ENCODE peak calls at places on chromosomes 6 and 20, in five cellular contexts. H is neural progenitor cell, G is astrocyte of the cerebellum, W is pancreas, R is lower lobe of right lung. U is an unnamed sample.

GRCh38 chr20:36490191-36490590 is 51.1 kb upstream of the MYL9 start:
- DNase-seq in H (no peak), G (no peak), W (no peak), R (no peak), U (no peak)

GRCh38 chr6:105769987-105770386 is 316.1 kb upstream of the PRDM1 start:
- DNase-seq in H (no peak), G (no peak), W (no peak), R (no peak), U (no peak)

GRCh38 chr6:54846857-54847721 is 518 bp downstream of the FAM83B start:
- DNase-seq in H (peak), G (no peak), W (peak), R (no peak), U (no peak)

GRCh38 chr20:22005535-22005934 is 300.1 kb downstream of the PAX1 start:
- DNase-seq in H (no peak), G (no peak), W (no peak), R (no peak), U (no peak)

GRCh38 chr6:165219629-165220028 is 89.8 kb downstream of the C6orf118 start:
- DNase-seq in H (no peak), G (no peak), W (no peak), R (no peak), U (no peak)

GRCh38 chr6:52993461-52993860 is 1.6 kb downstream of the GSTA4 start:
- DNase-seq in H (no peak), G (no peak), W (no peak), R (no peak), U (no peak)

GRCh38 chr6:85494551-85495337 is 44.9 kb downstream of the NT5E start:
- DNase-seq in H (no peak), G (no peak), W (no peak), R (no peak), U (no peak)

GRCh38 chr20:22502731-22503191 is 81.6 kb downstream of the FOXA2 start:
- DNase-seq in H (peak), G (no peak), W (no peak), R (no peak), U (no peak)

GRCh38 chr6:104642871-104643270 is 216.8 kb downstream of the HACE1 start:
- DNase-seq in H (no peak), G (no peak), W (no peak), R (no peak), U (no peak)

GRCh38 chr6:128710305-128710704 is 172.6 kb upstream of the LAMA2 start:
- DNase-seq in H (no peak), G (no peak), W (no peak), R (no peak), U (no peak)

GRCh38 chr6:163837681-163838431 is 423.3 kb downstream of the QKI start:
- DNase-seq in H (peak), G (no peak), W (no peak), R (no peak), U (no peak)

GRCh38 chr6:19417713-19418112 is 419.5 kb upstream of the ID4 start:
- DNase-seq in H (no peak), G (no peak), W (no peak), R (no peak), U (no peak)

GRCh38 chr20:10414982-10415650 is 18.9 kb downstream of the MKKS start:
- DNase-seq in H (peak), G (no peak), W (no peak), R (no peak), U (no peak)

GRCh38 chr6:113786168-113786567 is 71.0 kb upstream of the MARCKS start:
- DNase-seq in H (no peak), G (no peak), W (no peak), R (no peak), U (no peak)

GRCh38 chr6:136464874-136465273 is 85.3 kb downstream of the MAP7 start:
- DNase-seq in H (no peak), G (no peak), W (no peak), R (no peak), U (no peak)

GRCh38 chr6:119028106-119028505 is 50.4 kb downstream of the FAM184A start:
- DNase-seq in H (peak), G (no peak), W (no peak), R (no peak), U (no peak)

GRCh38 chr6:134077301-134077700 is 24.9 kb upstream of the SLC2A12 start:
- DNase-seq in H (no peak), G (peak), W (no peak), R (no peak), U (no peak)

GRCh38 chr20:4949833-4950178 is 51.5 kb downstream of the SLC23A2 start:
- DNase-seq in H (peak), G (peak), W (no peak), R (no peak), U (no peak)

GRCh38 chr6:149026530-149026942 is 279.7 kb downstream of the UST start:
- DNase-seq in H (peak), G (peak), W (no peak), R (no peak), U (peak)

GRCh38 chr6:150355932-150356331 is 12.9 kb upstream of the IYD start:
- DNase-seq in H (no peak), G (no peak), W (no peak), R (no peak), U (no peak)

GRCh38 chr6:97468981-97469380 is 186.0 kb upstream of the MMS22L start:
- DNase-seq in H (no peak), G (no peak), W (no peak), R (no peak), U (no peak)

GRCh38 chr20:1661542-1662299 is 4.1 kb upstream of the SIRPG start:
- DNase-seq in H (no peak), G (no peak), W (no peak), R (no peak), U (no peak)

GRCh38 chr20:58893355-58894151 is 41.0 kb downstream of the GNAS start:
- DNase-seq in H (no peak), G (no peak), W (no peak), R (no peak), U (no peak)
- H3K4me3 ChIP-seq in H (peak), G (peak), W (peak), R (peak), U (peak)

GRCh38 chr6:22447862-22448261 is 121.5 kb upstream of the HDGFL1 start:
- DNase-seq in H (peak), G (no peak), W (no peak), R (no peak), U (no peak)
- H3K4me3 ChIP-seq in H (peak), G (no peak), W (no peak), R (no peak), U (no peak)

GRCh38 chr6:38146021-38146657 is 326.6 kb downstream of the ZFAND3 start:
- DNase-seq in H (no peak), G (no peak), W (no peak), R (no peak), U (no peak)

GRCh38 chr6:38142178-38142902 is 322.8 kb downstream of the ZFAND3 start:
- DNase-seq in H (peak), G (no peak), W (no peak), R (no peak), U (no peak)

GRCh38 chr6:38143191-38144154 is 323.9 kb downstream of the ZFAND3 start:
- DNase-seq in H (no peak), G (no peak), W (no peak), R (no peak), U (no peak)

GRCh38 chr6:38146658-38147027 is 327.1 kb downstream of the ZFAND3 start:
- DNase-seq in H (no peak), G (no peak), W (no peak), R (no peak), U (no peak)

DNA sequence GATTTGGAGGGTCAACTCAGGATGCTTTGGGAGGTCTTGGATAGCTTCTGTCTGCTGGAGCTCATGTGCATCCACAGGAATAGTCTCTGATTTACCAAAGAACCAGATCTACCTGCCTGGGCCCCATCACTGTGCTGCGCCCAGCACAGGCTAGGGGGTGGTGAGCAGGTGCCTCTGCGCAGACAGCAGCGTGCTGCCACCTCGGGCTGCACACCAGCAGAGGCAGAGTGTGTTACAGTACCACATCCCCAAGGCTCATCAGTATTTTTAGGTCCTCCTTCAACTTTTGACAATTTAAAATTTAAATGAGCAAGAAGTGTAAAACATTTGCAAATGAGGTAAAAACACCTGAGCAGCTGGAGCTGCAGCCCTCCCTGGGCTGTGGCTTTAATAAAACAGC is 324.8 kb downstream of the ZFAND3 start:
- DNase-seq in H (no peak), G (no peak), W (no peak), R (no peak), U (no peak)
- H3K4me3 ChIP-seq in H (no peak), G (no peak), W (no peak), R (no peak), U (no peak)

GRCh38 chr6:1620504-1621327 is 11.0 kb downstream of the FOXC1 start:
- DNase-seq in H (no peak), G (no peak), W (no peak), R (peak), U (no peak)
- H3K4me3 ChIP-seq in H (peak), G (no peak), W (no peak), R (no peak), U (no peak)

GRCh38 chr6:116229287-116229913 is 24.5 kb downstream of the TSPYL4 start:
- DNase-seq in H (peak), G (peak), W (peak), R (no peak), U (peak)
- H3K4me3 ChIP-seq in H (peak), G (peak), W (no peak), R (no peak), U (peak)

GRCh38 chr6:3137057-3137777 is 18.7 kb downstream of the BPHL start:
- DNase-seq in H (no peak), G (no peak), W (peak), R (no peak), U (no peak)

GRCh38 chr6:3133515-3133914 is 15.0 kb downstream of the BPHL start:
- DNase-seq in H (no peak), G (no peak), W (no peak), R (no peak), U (no peak)

GRCh38 chr6:3138341-3138740 is 19.0 kb downstream of the TUBB2A start:
- DNase-seq in H (no peak), G (no peak), W (no peak), R (no peak), U (no peak)

GRCh38 chr6:3136361-3136760 is 17.9 kb downstream of the BPHL start:
- DNase-seq in H (no peak), G (no peak), W (peak), R (no peak), U (no peak)

DNA sequence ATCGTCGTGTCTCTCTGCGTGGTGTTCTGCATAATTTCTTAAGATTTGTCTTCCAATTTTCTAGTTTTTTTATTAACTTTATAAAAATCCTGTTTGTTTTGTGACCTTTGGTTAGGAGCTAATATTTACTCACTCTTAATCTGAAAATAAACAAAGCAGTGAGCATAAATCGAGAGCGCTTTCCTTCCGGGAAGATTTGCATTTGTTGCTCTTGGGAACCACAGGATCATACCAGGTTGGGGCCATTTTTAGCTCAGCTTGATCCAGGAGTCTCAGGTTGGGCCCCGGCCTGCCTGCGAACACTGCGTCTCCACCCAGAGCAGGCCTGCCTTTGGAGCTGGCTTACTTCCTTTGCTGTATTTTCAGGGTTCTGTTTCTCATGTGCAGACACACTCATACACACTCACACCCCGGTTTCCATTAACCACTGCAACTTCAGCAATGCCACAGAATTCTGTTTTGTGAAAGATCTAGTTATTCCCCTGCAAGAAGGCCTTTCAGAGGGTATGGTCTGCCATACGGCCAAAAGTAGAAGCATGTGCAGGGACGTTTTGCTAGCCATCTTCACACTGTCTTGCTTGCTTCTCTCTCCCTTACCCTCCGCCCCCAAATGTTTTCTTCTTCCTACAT is 17.3 kb downstream of the BPHL start:
- DNase-seq in H (no peak), G (no peak), W (peak), R (no peak), U (no peak)
- H3K4me3 ChIP-seq in H (no peak), G (no peak), W (no peak), R (no peak), U (no peak)